ENCODE peak calls at places on chromosomes 12 and 14, in ten cellular contexts. One of them, this sample, is unnamed.

GRCh38 chr12:105418232-105418631 is 87.7 kb downstream of the C12orf75 start:
- DNase-seq in left ventricle myocardium inferior: no peak
- DNase-seq in sigmoid colon: no peak
- DNase-seq in GM23338: peak; percentile 20
- DNase-seq in hepatocyte: peak; percentile 17
- DNase-seq in brain microvascular endothelial cell: peak; percentile 70
- DNase-seq in kidney: no peak
- DNase-seq in breast epithelium: no peak
- DNase-seq in cardiac muscle cell: peak; percentile 44
- DNase-seq in transverse colon: no peak
- DNase-seq in this sample: no peak

GRCh38 chr12:75482636-75483035 is 2.1 kb downstream of the GLIPR1 start:
- DNase-seq in left ventricle myocardium inferior: no peak
- DNase-seq in sigmoid colon: no peak
- DNase-seq in GM23338: no peak
- DNase-seq in hepatocyte: no peak
- DNase-seq in brain microvascular endothelial cell: no peak
- DNase-seq in kidney: no peak
- DNase-seq in breast epithelium: no peak
- DNase-seq in cardiac muscle cell: peak; percentile 26
- DNase-seq in transverse colon: no peak
- DNase-seq in this sample: no peak

GRCh38 chr12:64560395-64561301 is 49.6 kb upstream of the RASSF3 start:
- DNase-seq in left ventricle myocardium inferior: no peak
- DNase-seq in sigmoid colon: peak; percentile 21
- DNase-seq in GM23338: peak; percentile 31
- DNase-seq in hepatocyte: peak; percentile 45
- DNase-seq in brain microvascular endothelial cell: peak; percentile 92
- DNase-seq in kidney: no peak
- DNase-seq in breast epithelium: no peak
- DNase-seq in cardiac muscle cell: peak; percentile 90
- DNase-seq in transverse colon: no peak
- DNase-seq in this sample: no peak

GRCh38 chr12:57733928-57734327 is 4.6 kb downstream of the AGAP2 start:
- DNase-seq in left ventricle myocardium inferior: no peak
- DNase-seq in sigmoid colon: no peak
- DNase-seq in GM23338: no peak
- DNase-seq in hepatocyte: no peak
- DNase-seq in brain microvascular endothelial cell: no peak
- DNase-seq in kidney: no peak
- DNase-seq in breast epithelium: no peak
- DNase-seq in cardiac muscle cell: no peak
- DNase-seq in transverse colon: no peak
- DNase-seq in this sample: no peak

GRCh38 chr12:50070314-50071060 is 13.1 kb downstream of the ASIC1 start:
- DNase-seq in left ventricle myocardium inferior: peak; percentile 75
- DNase-seq in sigmoid colon: peak; percentile 93
- DNase-seq in GM23338: peak; percentile 89
- DNase-seq in hepatocyte: peak; percentile 90
- DNase-seq in brain microvascular endothelial cell: peak; percentile 63
- DNase-seq in kidney: peak; percentile 89
- DNase-seq in breast epithelium: peak; percentile 56
- DNase-seq in cardiac muscle cell: peak; percentile 93
- DNase-seq in transverse colon: peak; percentile 86
- DNase-seq in this sample: peak; percentile 86

GRCh38 chr12:16603916-16604575 is 1.9 kb downstream of the LMO3 start:
- DNase-seq in left ventricle myocardium inferior: no peak
- DNase-seq in sigmoid colon: no peak
- DNase-seq in GM23338: peak; percentile 58
- DNase-seq in hepatocyte: no peak
- DNase-seq in brain microvascular endothelial cell: no peak
- DNase-seq in kidney: no peak
- DNase-seq in breast epithelium: no peak
- DNase-seq in cardiac muscle cell: peak; percentile 49
- DNase-seq in transverse colon: no peak
- DNase-seq in this sample: no peak

GRCh38 chr12:14774074-14774943 is 29.0 kb downstream of the WBP11 start:
- DNase-seq in left ventricle myocardium inferior: peak; percentile 93
- DNase-seq in sigmoid colon: peak; percentile 99
- DNase-seq in GM23338: peak; percentile 99
- DNase-seq in hepatocyte: peak; percentile 98
- DNase-seq in brain microvascular endothelial cell: peak; percentile 96
- DNase-seq in kidney: peak; percentile 98
- DNase-seq in breast epithelium: peak; percentile 98
- DNase-seq in cardiac muscle cell: peak; percentile 98
- DNase-seq in transverse colon: peak; percentile 97
- DNase-seq in this sample: peak; percentile 97

GRCh38 chr12:12719496-12719895 is 2.3 kb downstream of the CDKN1B start:
- DNase-seq in left ventricle myocardium inferior: no peak
- DNase-seq in sigmoid colon: no peak
- DNase-seq in GM23338: no peak
- DNase-seq in hepatocyte: no peak
- DNase-seq in brain microvascular endothelial cell: no peak
- DNase-seq in kidney: no peak
- DNase-seq in breast epithelium: no peak
- DNase-seq in cardiac muscle cell: peak; percentile 45
- DNase-seq in transverse colon: no peak
- DNase-seq in this sample: no peak

GRCh38 chr14:95195031-95195430 is 37.7 kb upstream of the DICER1 start:
- DNase-seq in left ventricle myocardium inferior: no peak
- DNase-seq in sigmoid colon: no peak
- DNase-seq in GM23338: no peak
- DNase-seq in hepatocyte: no peak
- DNase-seq in brain microvascular endothelial cell: no peak
- DNase-seq in kidney: no peak
- DNase-seq in breast epithelium: no peak
- DNase-seq in cardiac muscle cell: no peak
- DNase-seq in transverse colon: no peak
- DNase-seq in this sample: no peak

GRCh38 chr12:47729233-47729632 is 3.9 kb upstream of the ENDOU start:
- DNase-seq in left ventricle myocardium inferior: no peak
- DNase-seq in sigmoid colon: no peak
- DNase-seq in GM23338: no peak
- DNase-seq in hepatocyte: no peak
- DNase-seq in brain microvascular endothelial cell: no peak
- DNase-seq in kidney: no peak
- DNase-seq in breast epithelium: no peak
- DNase-seq in cardiac muscle cell: no peak
- DNase-seq in transverse colon: no peak
- DNase-seq in this sample: no peak

GRCh38 chr12:11658796-11659195 is 9.3 kb downstream of the ETV6 start:
- DNase-seq in left ventricle myocardium inferior: no peak
- DNase-seq in sigmoid colon: no peak
- DNase-seq in GM23338: no peak
- DNase-seq in hepatocyte: no peak
- DNase-seq in brain microvascular endothelial cell: peak; percentile 47
- DNase-seq in kidney: no peak
- DNase-seq in breast epithelium: no peak
- DNase-seq in cardiac muscle cell: peak; percentile 42
- DNase-seq in transverse colon: no peak
- DNase-seq in this sample: no peak

GRCh38 chr14:101235872-101236221 is 325.4 kb upstream of the DIO3 start:
- DNase-seq in left ventricle myocardium inferior: no peak
- DNase-seq in sigmoid colon: peak; percentile 52
- DNase-seq in GM23338: no peak
- DNase-seq in hepatocyte: no peak
- DNase-seq in brain microvascular endothelial cell: no peak
- DNase-seq in kidney: no peak
- DNase-seq in breast epithelium: no peak
- DNase-seq in cardiac muscle cell: no peak
- DNase-seq in transverse colon: no peak
- DNase-seq in this sample: peak; percentile 6

GRCh38 chr14:100680439-100681051 is 46.1 kb upstream of the DLK1 start:
- DNase-seq in left ventricle myocardium inferior: no peak
- DNase-seq in sigmoid colon: no peak
- DNase-seq in GM23338: no peak
- DNase-seq in hepatocyte: peak; percentile 60
- DNase-seq in brain microvascular endothelial cell: no peak
- DNase-seq in kidney: peak; percentile 87
- DNase-seq in breast epithelium: no peak
- DNase-seq in cardiac muscle cell: peak; percentile 33
- DNase-seq in transverse colon: no peak
- DNase-seq in this sample: no peak

GRCh38 chr14:100540141-100540925 is 46.9 kb downstream of the BEGAIN start:
- DNase-seq in left ventricle myocardium inferior: peak; percentile 11
- DNase-seq in sigmoid colon: peak; percentile 56
- DNase-seq in GM23338: peak; percentile 80
- DNase-seq in hepatocyte: no peak
- DNase-seq in brain microvascular endothelial cell: no peak
- DNase-seq in kidney: peak; percentile 60
- DNase-seq in breast epithelium: no peak
- DNase-seq in cardiac muscle cell: peak; percentile 22
- DNase-seq in transverse colon: no peak
- DNase-seq in this sample: peak; percentile 28

GRCh38 chr14:97380539-97380941 is 583.4 kb downstream of the VRK1 start:
- DNase-seq in left ventricle myocardium inferior: no peak
- DNase-seq in sigmoid colon: no peak
- DNase-seq in GM23338: no peak
- DNase-seq in hepatocyte: peak; percentile 33
- DNase-seq in brain microvascular endothelial cell: no peak
- DNase-seq in kidney: no peak
- DNase-seq in breast epithelium: no peak
- DNase-seq in cardiac muscle cell: no peak
- DNase-seq in transverse colon: no peak
- DNase-seq in this sample: no peak
- TF ChIP-seq CTCF in left ventricle myocardium inferior: no peak
- TF ChIP-seq CTCF in sigmoid colon: no peak
- TF ChIP-seq CTCF in GM23338: no peak
- TF ChIP-seq CTCF in hepatocyte: no peak
- TF ChIP-seq CTCF in brain microvascular endothelial cell: no peak
- TF ChIP-seq CTCF in kidney: no peak
- TF ChIP-seq CTCF in breast epithelium: no peak
- TF ChIP-seq CTCF in cardiac muscle cell: no peak
- TF ChIP-seq CTCF in transverse colon: no peak
- TF ChIP-seq CTCF in this sample: no peak

GRCh38 chr14:105157872-105158271 is 10.7 kb downstream of the JAG2 start:
- DNase-seq in left ventricle myocardium inferior: no peak
- DNase-seq in sigmoid colon: no peak
- DNase-seq in GM23338: no peak
- DNase-seq in hepatocyte: no peak
- DNase-seq in brain microvascular endothelial cell: no peak
- DNase-seq in kidney: no peak
- DNase-seq in breast epithelium: no peak
- DNase-seq in cardiac muscle cell: no peak
- DNase-seq in transverse colon: no peak
- DNase-seq in this sample: no peak
- H3K4me3 ChIP-seq in left ventricle myocardium inferior: no peak overlapping the region
- H3K4me3 ChIP-seq in sigmoid colon: no peak overlapping the region
- H3K4me3 ChIP-seq in GM23338: no peak overlapping the region
- H3K4me3 ChIP-seq in hepatocyte: no peak overlapping the region
- H3K4me3 ChIP-seq in brain microvascular endothelial cell: no peak overlapping the region
- H3K4me3 ChIP-seq in kidney: no peak overlapping the region
- H3K4me3 ChIP-seq in breast epithelium: no peak overlapping the region
- H3K4me3 ChIP-seq in cardiac muscle cell: no peak overlapping the region
- H3K4me3 ChIP-seq in transverse colon: no peak overlapping the region
- H3K4me3 ChIP-seq in this sample: no peak overlapping the region

DNA sequence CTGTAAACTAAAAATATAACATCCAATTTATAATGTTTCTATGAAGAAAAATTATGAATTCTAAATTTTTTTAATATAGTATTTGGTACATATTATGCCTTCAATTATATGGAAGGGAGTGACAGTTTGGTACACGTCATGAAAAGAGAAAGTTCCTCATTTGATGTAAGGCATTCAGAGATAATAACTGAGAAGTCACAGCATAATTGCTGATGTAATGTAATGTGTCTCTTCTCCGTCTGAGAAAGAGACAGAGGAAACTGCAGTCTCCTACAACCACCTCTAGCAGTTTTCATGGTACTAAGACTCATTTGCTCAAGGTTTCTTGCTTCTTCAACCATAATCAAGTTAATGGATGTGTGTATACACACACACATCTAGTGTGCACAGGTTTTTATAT is 2.3 kb upstream of the CD69 start:
- DNase-seq in left ventricle myocardium inferior: no peak
- DNase-seq in sigmoid colon: no peak
- DNase-seq in GM23338: no peak
- DNase-seq in hepatocyte: no peak
- DNase-seq in brain microvascular endothelial cell: no peak
- DNase-seq in kidney: no peak
- DNase-seq in breast epithelium: no peak
- DNase-seq in cardiac muscle cell: no peak
- DNase-seq in transverse colon: no peak
- DNase-seq in this sample: no peak
- H3K27ac ChIP-seq in left ventricle myocardium inferior: no peak overlapping the region
- H3K27ac ChIP-seq in sigmoid colon: no peak overlapping the region
- H3K27ac ChIP-seq in GM23338: no peak overlapping the region
- H3K27ac ChIP-seq in hepatocyte: no peak overlapping the region
- H3K27ac ChIP-seq in brain microvascular endothelial cell: no peak overlapping the region
- H3K27ac ChIP-seq in kidney: no peak overlapping the region
- H3K27ac ChIP-seq in breast epithelium: no peak overlapping the region
- H3K27ac ChIP-seq in cardiac muscle cell: no peak overlapping the region
- H3K27ac ChIP-seq in transverse colon: peak overlapping the region; percentile 72
- H3K27ac ChIP-seq in this sample: no peak overlapping the region

DNA sequence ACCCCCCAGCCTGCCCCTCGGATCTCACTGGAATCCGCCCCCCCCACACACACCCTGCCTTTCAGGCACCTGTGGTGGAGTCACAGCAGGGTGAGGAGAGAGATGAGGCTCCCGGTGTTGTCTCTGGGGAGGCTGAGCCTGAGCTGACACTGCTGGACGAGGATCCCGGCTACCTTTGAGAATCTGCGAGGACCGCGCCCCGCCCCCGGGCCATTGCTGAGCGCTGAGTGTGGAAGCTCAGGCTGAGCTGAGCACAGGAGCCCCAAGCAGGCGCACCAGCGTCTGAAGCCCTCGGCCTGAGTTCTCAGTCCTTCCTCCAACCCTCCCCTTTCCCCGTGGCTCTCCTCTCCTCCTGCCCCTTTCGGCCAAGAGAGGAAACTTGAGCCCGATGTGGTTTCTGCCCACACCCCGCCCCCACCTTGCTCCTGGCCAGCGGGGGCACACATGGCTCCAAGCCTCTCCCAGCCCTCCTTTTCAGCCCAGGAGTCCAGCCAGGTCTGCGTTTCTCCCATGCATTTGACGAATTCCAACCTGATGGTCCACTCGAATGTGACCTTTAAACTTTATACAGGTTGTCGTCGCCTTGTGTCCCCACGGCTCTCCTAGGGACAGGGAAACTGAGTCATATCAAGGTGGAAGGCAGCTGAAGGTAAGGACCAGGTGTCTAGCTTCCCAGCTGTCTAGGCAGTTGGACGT is at the start of gene NFE2:
- DNase-seq in left ventricle myocardium inferior: peak; percentile 37
- DNase-seq in sigmoid colon: no peak
- DNase-seq in GM23338: peak; percentile 92
- DNase-seq in hepatocyte: peak; percentile 87
- DNase-seq in brain microvascular endothelial cell: peak; percentile 60
- DNase-seq in kidney: peak; percentile 80
- DNase-seq in breast epithelium: no peak
- DNase-seq in cardiac muscle cell: peak; percentile 83
- DNase-seq in transverse colon: peak; percentile 54
- DNase-seq in this sample: peak; percentile 96
- TF ChIP-seq CTCF in left ventricle myocardium inferior: no peak
- TF ChIP-seq CTCF in sigmoid colon: no peak
- TF ChIP-seq CTCF in GM23338: peak; percentile 5
- TF ChIP-seq CTCF in hepatocyte: no peak
- TF ChIP-seq CTCF in brain microvascular endothelial cell: no peak
- TF ChIP-seq CTCF in kidney: no peak
- TF ChIP-seq CTCF in breast epithelium: no peak
- TF ChIP-seq CTCF in cardiac muscle cell: peak; percentile 11
- TF ChIP-seq CTCF in transverse colon: no peak
- TF ChIP-seq CTCF in this sample: no peak

This sample was measured in left lung.